ENCODE peak calls at places on chromosomes 7 and 10, in four cellular contexts. One of them, this sample, is unnamed.

GRCh38 chr7:106524690-106525059 is 136.3 kb downstream of the CCDC71L start:
- DNase-seq in kidney glomerular epithelial cell: no peak
- DNase-seq in NCI-H1092 treated with DMSO at 0.1 percent for 48 hours: no peak
- DNase-seq in stimulated activated CD4-positive, alpha-beta T cell treated with anti-CD3 and anti-CD28 coated beads, TNF-alpha, amount 100 ng/mL, for 4 hours: no peak
- DNase-seq in this sample: no peak

GRCh38 chr10:6402349-6402709 is 177.7 kb downstream of the PRKCQ start:
- DNase-seq in kidney glomerular epithelial cell: no peak
- DNase-seq in NCI-H1092 treated with DMSO at 0.1 percent for 48 hours: no peak
- DNase-seq in stimulated activated CD4-positive, alpha-beta T cell treated with anti-CD3 and anti-CD28 coated beads, TNF-alpha, amount 100 ng/mL, for 4 hours: no peak
- DNase-seq in this sample: no peak

GRCh38 chr7:33845991-33846509 is 59.3 kb upstream of the BMPER start:
- DNase-seq in kidney glomerular epithelial cell: no peak
- DNase-seq in NCI-H1092 treated with DMSO at 0.1 percent for 48 hours: no peak
- DNase-seq in stimulated activated CD4-positive, alpha-beta T cell treated with anti-CD3 and anti-CD28 coated beads, TNF-alpha, amount 100 ng/mL, for 4 hours: no peak
- DNase-seq in this sample: no peak

GRCh38 chr10:109987413-109987812 is 20.4 kb upstream of the ADD3 start:
- DNase-seq in kidney glomerular epithelial cell: peak; percentile 41
- DNase-seq in NCI-H1092 treated with DMSO at 0.1 percent for 48 hours: no peak
- DNase-seq in stimulated activated CD4-positive, alpha-beta T cell treated with anti-CD3 and anti-CD28 coated beads, TNF-alpha, amount 100 ng/mL, for 4 hours: no peak
- DNase-seq in this sample: no peak

GRCh38 chr7:4147931-4148620 is 534.0 kb upstream of the FOXK1 start:
- DNase-seq in kidney glomerular epithelial cell: no peak
- DNase-seq in NCI-H1092 treated with DMSO at 0.1 percent for 48 hours: no peak
- DNase-seq in stimulated activated CD4-positive, alpha-beta T cell treated with anti-CD3 and anti-CD28 coated beads, TNF-alpha, amount 100 ng/mL, for 4 hours: no peak
- DNase-seq in this sample: no peak

GRCh38 chr7:50588937-50589336 is 23.7 kb upstream of the DDC start:
- DNase-seq in kidney glomerular epithelial cell: no peak
- DNase-seq in NCI-H1092 treated with DMSO at 0.1 percent for 48 hours: no peak
- DNase-seq in stimulated activated CD4-positive, alpha-beta T cell treated with anti-CD3 and anti-CD28 coated beads, TNF-alpha, amount 100 ng/mL, for 4 hours: no peak
- DNase-seq in this sample: no peak

GRCh38 chr7:18257711-18258110 is 230.1 kb upstream of the PRPS1L1 start:
- DNase-seq in kidney glomerular epithelial cell: no peak
- DNase-seq in NCI-H1092 treated with DMSO at 0.1 percent for 48 hours: no peak
- DNase-seq in stimulated activated CD4-positive, alpha-beta T cell treated with anti-CD3 and anti-CD28 coated beads, TNF-alpha, amount 100 ng/mL, for 4 hours: no peak
- DNase-seq in this sample: no peak

GRCh38 chr10:62638062-62638477 is 166.4 kb upstream of the ADO start:
- DNase-seq in kidney glomerular epithelial cell: no peak
- DNase-seq in NCI-H1092 treated with DMSO at 0.1 percent for 48 hours: no peak
- DNase-seq in stimulated activated CD4-positive, alpha-beta T cell treated with anti-CD3 and anti-CD28 coated beads, TNF-alpha, amount 100 ng/mL, for 4 hours: no peak
- DNase-seq in this sample: no peak

GRCh38 chr10:28278842-28279241 is 24.0 kb downstream of the MPP7 start:
- DNase-seq in kidney glomerular epithelial cell: no peak
- DNase-seq in NCI-H1092 treated with DMSO at 0.1 percent for 48 hours: no peak
- DNase-seq in stimulated activated CD4-positive, alpha-beta T cell treated with anti-CD3 and anti-CD28 coated beads, TNF-alpha, amount 100 ng/mL, for 4 hours: no peak
- DNase-seq in this sample: no peak

GRCh38 chr10:62640386-62640785 is 164.1 kb upstream of the ADO start:
- DNase-seq in kidney glomerular epithelial cell: no peak
- DNase-seq in NCI-H1092 treated with DMSO at 0.1 percent for 48 hours: no peak
- DNase-seq in stimulated activated CD4-positive, alpha-beta T cell treated with anti-CD3 and anti-CD28 coated beads, TNF-alpha, amount 100 ng/mL, for 4 hours: no peak
- DNase-seq in this sample: no peak

GRCh38 chr7:101243786-101244384 is 996 bp downstream of the FIS1 start:
- DNase-seq in kidney glomerular epithelial cell: peak; percentile 42
- DNase-seq in NCI-H1092 treated with DMSO at 0.1 percent for 48 hours: no peak
- DNase-seq in stimulated activated CD4-positive, alpha-beta T cell treated with anti-CD3 and anti-CD28 coated beads, TNF-alpha, amount 100 ng/mL, for 4 hours: no peak
- DNase-seq in this sample: no peak

GRCh38 chr10:51748959-51749358 is 49.6 kb upstream of the CSTF2T start:
- DNase-seq in kidney glomerular epithelial cell: no peak
- DNase-seq in NCI-H1092 treated with DMSO at 0.1 percent for 48 hours: no peak
- DNase-seq in stimulated activated CD4-positive, alpha-beta T cell treated with anti-CD3 and anti-CD28 coated beads, TNF-alpha, amount 100 ng/mL, for 4 hours: no peak
- DNase-seq in this sample: no peak

GRCh38 chr7:128084896-128085608 is 53.8 kb upstream of the LRRC4 start:
- DNase-seq in kidney glomerular epithelial cell: no peak
- DNase-seq in NCI-H1092 treated with DMSO at 0.1 percent for 48 hours: no peak
- DNase-seq in stimulated activated CD4-positive, alpha-beta T cell treated with anti-CD3 and anti-CD28 coated beads, TNF-alpha, amount 100 ng/mL, for 4 hours: no peak
- DNase-seq in this sample: peak; percentile 88

GRCh38 chr10:89283174-89283987 is 18.5 kb upstream of the IFIT2 start:
- DNase-seq in kidney glomerular epithelial cell: peak; percentile 90
- DNase-seq in NCI-H1092 treated with DMSO at 0.1 percent for 48 hours: peak; percentile 59
- DNase-seq in stimulated activated CD4-positive, alpha-beta T cell treated with anti-CD3 and anti-CD28 coated beads, TNF-alpha, amount 100 ng/mL, for 4 hours: no peak
- DNase-seq in this sample: no peak

GRCh38 chr7:4882169-4882741 is 1.3 kb downstream of the RADIL start:
- DNase-seq in kidney glomerular epithelial cell: no peak
- DNase-seq in NCI-H1092 treated with DMSO at 0.1 percent for 48 hours: no peak
- DNase-seq in stimulated activated CD4-positive, alpha-beta T cell treated with anti-CD3 and anti-CD28 coated beads, TNF-alpha, amount 100 ng/mL, for 4 hours: no peak
- DNase-seq in this sample: no peak

GRCh38 chr7:92057375-92057774 is 76.9 kb downstream of the CYP51A1 start:
- DNase-seq in kidney glomerular epithelial cell: no peak
- DNase-seq in NCI-H1092 treated with DMSO at 0.1 percent for 48 hours: no peak
- DNase-seq in stimulated activated CD4-positive, alpha-beta T cell treated with anti-CD3 and anti-CD28 coated beads, TNF-alpha, amount 100 ng/mL, for 4 hours: no peak
- DNase-seq in this sample: peak; percentile 6

GRCh38 chr10:50605280-50606270 is 18.2 kb downstream of the SGMS1 start:
- DNase-seq in kidney glomerular epithelial cell: peak; percentile 98
- DNase-seq in NCI-H1092 treated with DMSO at 0.1 percent for 48 hours: peak; percentile 25
- DNase-seq in stimulated activated CD4-positive, alpha-beta T cell treated with anti-CD3 and anti-CD28 coated beads, TNF-alpha, amount 100 ng/mL, for 4 hours: no peak
- DNase-seq in this sample: no peak

GRCh38 chr7:30285067-30285530 is 702 bp downstream of the ZNRF2 start:
- DNase-seq in kidney glomerular epithelial cell: peak; percentile 26
- DNase-seq in NCI-H1092 treated with DMSO at 0.1 percent for 48 hours: peak; percentile 58
- DNase-seq in stimulated activated CD4-positive, alpha-beta T cell treated with anti-CD3 and anti-CD28 coated beads, TNF-alpha, amount 100 ng/mL, for 4 hours: peak; percentile 33
- DNase-seq in this sample: peak; percentile 46

GRCh38 chr10:109062371-109062770 is 860.9 kb downstream of the XPNPEP1 start:
- DNase-seq in kidney glomerular epithelial cell: peak; percentile 87
- DNase-seq in NCI-H1092 treated with DMSO at 0.1 percent for 48 hours: no peak
- DNase-seq in stimulated activated CD4-positive, alpha-beta T cell treated with anti-CD3 and anti-CD28 coated beads, TNF-alpha, amount 100 ng/mL, for 4 hours: no peak
- DNase-seq in this sample: no peak

GRCh38 chr7:111018960-111019835 is 71.7 kb upstream of the LRRN3 start:
- DNase-seq in kidney glomerular epithelial cell: no peak
- DNase-seq in NCI-H1092 treated with DMSO at 0.1 percent for 48 hours: peak; percentile 36
- DNase-seq in stimulated activated CD4-positive, alpha-beta T cell treated with anti-CD3 and anti-CD28 coated beads, TNF-alpha, amount 100 ng/mL, for 4 hours: no peak
- DNase-seq in this sample: no peak

GRCh38 chr7:27553288-27553687 is 109.4 kb downstream of the HIBADH start:
- DNase-seq in kidney glomerular epithelial cell: no peak
- DNase-seq in NCI-H1092 treated with DMSO at 0.1 percent for 48 hours: no peak
- DNase-seq in stimulated activated CD4-positive, alpha-beta T cell treated with anti-CD3 and anti-CD28 coated beads, TNF-alpha, amount 100 ng/mL, for 4 hours: no peak
- DNase-seq in this sample: peak; percentile 15